ENCODE peak calls at places on chromosomes 12 and 14, in five cellular contexts. D, L, S, H and E are unnamed samples.

GRCh38 chr14:50943261-50943942 is 881 bp downstream of the PYGL start:
- DNase-seq in D (peak; percentile 58), L (peak; percentile 28), S (peak; percentile 68), H (peak; percentile 55), E (peak; percentile 72)

GRCh38 chr12:546265-546919 is 86.7 kb downstream of the B4GALNT3 start:
- DNase-seq in D (no peak), L (no peak), S (peak; percentile 61), H (peak; percentile 59), E (no peak)

GRCh38 chr14:52299692-52300278 is 14.3 kb upstream of the PTGER2 start:
- DNase-seq in D (no peak), L (peak; percentile 71), S (no peak), H (no peak), E (no peak)

GRCh38 chr12:25186788-25187397 is 8.1 kb downstream of the DNAI7 start:
- DNase-seq in D (no peak), L (peak; percentile 8), S (no peak), H (no peak), E (no peak)

GRCh38 chr12:4275869-4276253 is 2.3 kb downstream of the CCND2 start:
- DNase-seq in D (peak; percentile 49), L (no peak), S (no peak), H (peak; percentile 70), E (peak; percentile 59)

GRCh38 chr14:92426237-92426636 is 87.3 kb upstream of the RIN3 start:
- DNase-seq in D (no peak), L (peak; percentile 50), S (no peak), H (no peak), E (no peak)

GRCh38 chr14:91786188-91786587 is 54.3 kb upstream of the CATSPERB start:
- DNase-seq in D (no peak), L (no peak), S (no peak), H (no peak), E (no peak)

GRCh38 chr14:74238974-74239847 is at the start of gene VSX2:
- DNase-seq in D (no peak), L (no peak), S (no peak), H (no peak), E (no peak)

GRCh38 chr12:15732341-15733061 is 56.7 kb downstream of the EPS8 start:
- DNase-seq in D (no peak), L (no peak), S (no peak), H (no peak), E (no peak)

GRCh38 chr12:105485321-105485910 is 154.9 kb downstream of the C12orf75 start:
- DNase-seq in D (no peak), L (peak; percentile 65), S (no peak), H (peak; percentile 74), E (no peak)

GRCh38 chr14:32702571-32702970 is 236.1 kb upstream of the NPAS3 start:
- DNase-seq in D (peak; percentile 15), L (no peak), S (peak; percentile 58), H (no peak), E (peak; percentile 6)

GRCh38 chr14:68283378-68284123 is 464.0 kb downstream of the RAD51B start:
- DNase-seq in D (peak; percentile 51), L (no peak), S (peak; percentile 69), H (no peak), E (peak; percentile 28)

GRCh38 chr14:101893759-101894158 is 70.6 kb upstream of the DYNC1H1 start:
- DNase-seq in D (peak; percentile 8), L (no peak), S (no peak), H (no peak), E (no peak)

GRCh38 chr12:55820679-55821078 is 2.8 kb downstream of the ORMDL2 start:
- DNase-seq in D (no peak), L (no peak), S (no peak), H (no peak), E (no peak)

GRCh38 chr12:121238604-121239334 is 28.8 kb downstream of the P2RX4 start:
- DNase-seq in D (no peak), L (no peak), S (no peak), H (no peak), E (no peak)

GRCh38 chr12:51963477-51963876 is 12.0 kb downstream of the ACVR1B start:
- DNase-seq in D (no peak), L (no peak), S (no peak), H (no peak), E (no peak)

GRCh38 chr12:120249266-120249874 is 16.2 kb downstream of the PXN start:
- DNase-seq in D (no peak), L (no peak), S (no peak), H (peak; percentile 48), E (no peak)

GRCh38 chr12:76518699-76519098 is 40.9 kb downstream of the OSBPL8 start:
- DNase-seq in D (no peak), L (no peak), S (no peak), H (no peak), E (no peak)

DNA sequence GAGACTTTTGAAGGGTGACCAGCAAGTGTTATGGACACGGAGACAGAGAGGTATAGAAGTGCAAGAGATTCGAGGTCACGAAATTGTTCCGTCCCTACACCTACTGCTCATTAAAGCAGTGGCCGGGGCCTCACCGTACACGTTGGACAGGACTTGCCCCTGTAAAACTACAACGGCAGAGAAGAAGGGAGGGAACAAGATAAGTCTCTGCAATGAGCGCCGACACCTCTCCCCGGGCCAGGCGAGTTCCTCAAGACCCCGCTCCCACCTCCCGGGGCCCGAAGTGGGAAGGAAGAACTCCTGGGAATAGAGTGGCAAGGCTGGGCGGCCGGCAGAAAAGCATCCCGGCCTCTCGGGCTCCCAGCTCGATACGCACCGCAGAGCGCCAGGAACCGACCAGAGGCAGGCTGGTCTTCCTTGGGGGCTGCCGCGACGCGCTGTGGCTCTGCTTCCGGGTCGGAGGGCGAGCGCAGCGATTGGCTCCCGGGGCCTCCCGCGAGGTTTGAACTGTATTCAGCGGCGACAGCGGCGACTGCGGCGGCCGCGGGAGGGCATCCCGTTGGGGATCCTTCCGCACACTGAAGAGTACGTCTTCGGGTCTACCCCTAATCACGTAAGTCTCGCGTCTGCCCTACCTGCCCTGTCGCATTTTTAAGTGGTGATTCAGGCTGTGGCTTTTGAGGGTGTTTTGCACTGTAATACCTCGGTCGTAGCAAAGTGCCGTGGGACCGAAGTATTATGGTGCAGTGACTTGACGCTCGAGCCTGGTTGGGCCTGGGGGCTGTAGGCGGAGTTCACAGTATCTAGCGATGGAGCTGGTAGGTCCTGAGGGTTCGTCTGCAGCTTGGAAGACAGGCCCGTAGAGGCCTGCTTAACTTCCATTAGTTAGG is at the start of the genes NUP37 and PARPBP:
- DNase-seq in D (peak; percentile 91), L (peak; percentile 81), S (peak; percentile 95), H (peak; percentile 88), E (peak; percentile 88)
- TF ChIP-seq POLR2A in D (peak; percentile 71), L (peak; percentile 77), S (no peak), H (peak; percentile 61), E (no peak)

GRCh38 chr12:75481774-75482173 is 1.2 kb downstream of the GLIPR1 start:
- DNase-seq in D (peak; percentile 13), L (peak; percentile 79), S (no peak), H (no peak), E (no peak)
- H3K27ac ChIP-seq in D (peak overlapping the region; percentile 79), L (peak overlapping the region; percentile 56), S (no peak overlapping the region), H (no peak overlapping the region), E (no peak overlapping the region)

DNA sequence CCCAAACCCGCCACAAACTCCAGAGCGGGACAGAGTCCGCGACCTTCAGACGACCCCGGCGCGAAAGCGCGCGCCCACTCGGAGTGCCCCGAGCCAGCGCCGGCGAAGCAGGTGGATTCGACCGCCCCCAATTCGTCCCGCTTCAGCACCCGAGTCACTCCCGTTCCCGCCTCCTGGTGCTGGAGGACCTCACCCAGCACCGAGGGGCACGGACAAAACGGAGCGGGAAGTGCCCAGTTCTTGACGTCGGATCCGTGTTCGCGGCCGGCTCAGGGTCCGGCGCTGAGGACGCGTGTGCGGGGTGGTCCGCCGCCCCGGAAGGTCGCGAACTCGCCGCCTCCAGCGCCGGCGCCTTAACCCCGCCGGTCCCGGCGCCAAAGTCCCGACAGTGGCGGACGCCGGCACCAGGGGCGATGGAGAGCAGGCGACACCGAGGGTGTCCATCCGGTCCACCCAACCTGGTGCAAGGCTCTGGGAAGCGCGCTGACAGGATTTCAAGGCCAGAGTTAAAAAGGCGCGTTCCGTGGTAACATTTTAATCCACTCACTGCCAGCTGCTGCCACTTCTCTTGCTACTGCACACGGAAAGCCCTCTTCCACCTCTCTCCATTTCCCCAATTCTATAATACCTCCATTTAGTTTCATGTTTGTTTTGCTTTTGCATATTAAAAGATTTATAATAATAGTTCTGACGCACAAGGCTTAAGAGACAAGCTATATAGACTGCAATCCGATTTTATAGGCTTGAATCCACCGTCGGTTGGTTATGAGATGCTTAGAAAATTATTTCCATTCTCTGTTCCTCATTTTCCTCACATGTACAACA is 240.0 kb upstream of the CPNE8 start:
- DNase-seq in D (peak; percentile 73), L (no peak), S (peak; percentile 72), H (peak; percentile 64), E (peak; percentile 66)
- TF ChIP-seq CTCF in D (peak; percentile 82), L (no peak), S (no peak), H (peak; percentile 27), E (peak; percentile 81)

DNA sequence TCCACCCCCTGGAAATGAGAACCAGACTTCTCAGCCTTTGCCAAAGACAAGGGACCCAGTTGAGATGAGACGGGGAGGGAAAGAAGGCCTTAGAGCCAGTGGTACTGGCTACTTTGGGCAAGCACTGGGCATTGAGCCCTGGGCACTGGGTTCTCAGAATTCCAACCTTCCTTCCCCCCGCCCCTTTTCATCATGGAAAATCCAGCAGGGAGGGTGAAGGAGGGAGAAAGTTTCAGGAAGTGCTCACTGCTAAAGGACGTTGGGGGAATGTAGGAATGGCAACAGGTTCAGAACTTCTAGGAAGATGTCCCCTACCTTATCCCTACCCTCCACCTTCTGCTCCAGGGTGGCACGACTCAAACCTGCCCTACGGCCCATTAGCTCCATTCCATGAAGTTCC is 4.2 kb upstream of the TNS2 start:
- DNase-seq in D (no peak), L (no peak), S (no peak), H (peak; percentile 40), E (no peak)
- TF ChIP-seq POLR2A in D (no peak), L (no peak), S (no peak), H (no peak), E (peak; percentile 12)

GRCh38 chr14:100549834-100550625 is 37.2 kb downstream of the BEGAIN start:
- DNase-seq in D (no peak), L (no peak), S (no peak), H (no peak), E (no peak)

GRCh38 chr14:100548939-100549338 is 38.3 kb downstream of the BEGAIN start:
- DNase-seq in D (no peak), L (no peak), S (no peak), H (no peak), E (no peak)

GRCh38 chr14:100546051-100546443 is 41.2 kb downstream of the BEGAIN start:
- DNase-seq in D (no peak), L (no peak), S (no peak), H (peak; percentile 51), E (no peak)

GRCh38 chr14:100548295-100548655 is 38.9 kb downstream of the BEGAIN start:
- DNase-seq in D (no peak), L (no peak), S (no peak), H (no peak), E (no peak)

DNA sequence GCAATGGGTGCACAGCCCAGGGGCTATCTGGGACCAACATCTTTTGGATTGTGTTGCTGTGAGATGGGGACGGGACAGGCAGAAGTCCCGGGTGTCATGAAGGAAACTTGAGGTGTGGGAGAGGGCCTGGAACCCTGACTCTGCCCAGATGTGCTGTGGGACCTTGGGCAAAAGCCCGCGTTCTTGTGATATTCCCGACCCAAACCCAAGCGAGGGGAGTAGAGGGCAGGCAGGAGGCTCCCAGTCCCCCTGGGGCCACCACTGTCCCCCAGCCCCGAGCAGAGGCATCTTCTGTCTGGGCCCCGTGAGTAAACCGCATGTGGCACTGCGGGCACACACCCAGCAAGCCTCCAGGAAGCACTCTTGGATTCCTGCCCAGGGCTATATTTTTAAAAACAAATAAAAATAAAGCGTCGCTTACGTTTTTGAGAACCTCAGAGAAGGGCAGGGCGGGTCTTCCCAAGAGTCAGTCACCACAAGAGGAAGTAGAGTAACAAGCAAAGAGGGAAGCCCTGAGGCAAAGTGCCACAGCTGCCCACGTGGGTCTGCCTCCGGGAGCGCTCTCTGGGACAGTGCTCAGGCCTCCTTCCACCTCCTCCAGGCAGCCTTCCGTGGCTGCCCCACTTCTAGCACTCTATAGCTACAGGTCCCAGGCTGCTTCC is 39.5 kb downstream of the BEGAIN start:
- DNase-seq in D (peak; percentile 82), L (peak; percentile 21), S (peak; percentile 84), H (peak; percentile 85), E (no peak)
- H3K27ac ChIP-seq in D (peak overlapping the region; percentile 65), L (no peak overlapping the region), S (no peak overlapping the region), H (no peak overlapping the region), E (peak overlapping the region; percentile 10)